ENCODE peak calls at places on chromosomes 6 and 20, in five cellular contexts. I is brain microvascular endothelial cell, K is A549, A is neural crest cell, S is NCI-H1092. M is an unnamed sample.

GRCh38 chr20:37243076-37243936 is 18.3 kb downstream of the GHRH start:
- DNase-seq in I (no peak), K (no peak), A (no peak), S (no peak), M (peak)

GRCh38 chr20:37120497-37120896 is 24.7 kb upstream of the RBL1 start:
- DNase-seq in I (no peak), K (no peak), A (no peak), S (no peak), M (no peak)

GRCh38 chr6:134481953-134482352 is 164.0 kb upstream of the SGK1 start:
- DNase-seq in I (no peak), K (no peak), A (no peak), S (no peak), M (no peak)

GRCh38 chr6:44061375-44062104 is 65.7 kb downstream of the MRPL14 start:
- DNase-seq in I (no peak), K (no peak), A (no peak), S (no peak), M (no peak)

GRCh38 chr20:51230727-51231126 is 207.8 kb upstream of the KCNG1 start:
- DNase-seq in I (no peak), K (no peak), A (no peak), S (no peak), M (no peak)

GRCh38 chr6:11110921-11111768 is at the start of gene ERVFRD-1:
- DNase-seq in I (no peak), K (no peak), A (no peak), S (no peak), M (no peak)

GRCh38 chr20:17615645-17616479 is 46.0 kb downstream of the DSTN start:
- DNase-seq in I (no peak), K (no peak), A (no peak), S (peak), M (peak)

GRCh38 chr6:24431045-24431451 is 28.3 kb downstream of the MRS2 start:
- DNase-seq in I (peak), K (peak), A (peak), S (peak), M (peak)

GRCh38 chr6:43904311-43905123 is 134.5 kb downstream of the VEGFA start:
- DNase-seq in I (peak), K (no peak), A (no peak), S (no peak), M (no peak)

GRCh38 chr6:26157150-26157837 is 70.1 kb downstream of the HFE start:
- DNase-seq in I (peak), K (peak), A (peak), S (peak), M (peak)

GRCh38 chr6:159633196-159633595 is 59.8 kb downstream of the SOD2 start:
- DNase-seq in I (peak), K (peak), A (no peak), S (no peak), M (peak)

GRCh38 chr6:3314176-3314575 is 55.4 kb downstream of the PSMG4 start:
- DNase-seq in I (no peak), K (no peak), A (no peak), S (no peak), M (no peak)

GRCh38 chr6:89895273-89895874 is 1.1 kb downstream of the GJA10 start:
- DNase-seq in I (peak), K (no peak), A (peak), S (no peak), M (no peak)

GRCh38 chr6:28134015-28134414 is 7.7 kb upstream of the ZKSCAN8 start:
- DNase-seq in I (peak), K (peak), A (peak), S (no peak), M (peak)

GRCh38 chr6:158630944-158631616 is 13.5 kb downstream of the DYNLT1 start:
- DNase-seq in I (peak), K (no peak), A (no peak), S (no peak), M (no peak)

GRCh38 chr6:32945106-32945761 is 4.4 kb upstream of the HLA-DMB start:
- DNase-seq in I (no peak), K (no peak), A (no peak), S (no peak), M (no peak)

GRCh38 chr20:41935259-41935791 is 317.1 kb upstream of the CHD6 start:
- DNase-seq in I (no peak), K (no peak), A (no peak), S (no peak), M (no peak)

GRCh38 chr6:168737481-168737880 is 296.5 kb downstream of the SMOC2 start:
- DNase-seq in I (no peak), K (peak), A (no peak), S (no peak), M (no peak)

GRCh38 chr20:41133709-41134361 is 3.5 kb upstream of the PLCG1 start:
- DNase-seq in I (no peak), K (no peak), A (no peak), S (no peak), M (no peak)

GRCh38 chr20:15902493-15902892 is 670.8 kb downstream of the KIF16B start:
- DNase-seq in I (peak), K (no peak), A (peak), S (no peak), M (peak)

GRCh38 chr6:13241364-13241763 is 87.0 kb downstream of the TBC1D7 start:
- DNase-seq in I (no peak), K (no peak), A (no peak), S (no peak), M (no peak)

GRCh38 chr6:87656857-87657256 is 45.2 kb downstream of the AKIRIN2 start:
- DNase-seq in I (no peak), K (no peak), A (no peak), S (no peak), M (no peak)

GRCh38 chr6:100435299-100435698 is 29.4 kb downstream of the SIM1 start:
- DNase-seq in I (no peak), K (peak), A (no peak), S (no peak), M (no peak)

GRCh38 chr6:158003910-158004695 is 22.4 kb downstream of the SYNJ2 start:
- DNase-seq in I (no peak), K (no peak), A (no peak), S (no peak), M (no peak)

GRCh38 chr20:17613328-17614175 is 43.7 kb downstream of the DSTN start:
- DNase-seq in I (no peak), K (no peak), A (no peak), S (no peak), M (peak)

GRCh38 chr6:2749972-2750600 is 636 bp downstream of the MYLK4 start:
- DNase-seq in I (peak), K (peak), A (peak), S (no peak), M (peak)

GRCh38 chr6:11759995-11760394 is 18.6 kb downstream of the ADTRP start:
- DNase-seq in I (no peak), K (no peak), A (no peak), S (no peak), M (no peak)

GRCh38 chr20:7692478-7692877 is 247.8 kb downstream of the HAO1 start:
- DNase-seq in I (no peak), K (no peak), A (no peak), S (no peak), M (no peak)

GRCh38 chr20:54132612-54133433 is 41.0 kb downstream of the CYP24A1 start:
- DNase-seq in I (peak), K (peak), A (no peak), S (no peak), M (no peak)

GRCh38 chr20:62120990-62121775 is 1.1 kb upstream of the LSM14B start:
- DNase-seq in I (no peak), K (peak), A (no peak), S (no peak), M (no peak)

GRCh38 chr6:45901777-45902650 is 113.6 kb downstream of the CLIC5 start:
- DNase-seq in I (no peak), K (no peak), A (no peak), S (no peak), M (no peak)

GRCh38 chr6:150006961-150007464 is 18.3 kb downstream of the RAET1L start:
- DNase-seq in I (no peak), K (no peak), A (no peak), S (no peak), M (peak)

GRCh38 chr6:13559251-13559650 is 15.2 kb upstream of the SIRT5 start:
- DNase-seq in I (no peak), K (no peak), A (no peak), S (no peak), M (no peak)

GRCh38 chr20:50192364-50193168 is 1.9 kb downstream of the CEBPB start:
- DNase-seq in I (peak), K (peak), A (peak), S (peak), M (peak)

GRCh38 chr20:40993794-40994540 is 34.7 kb upstream of the TOP1 start:
- DNase-seq in I (no peak), K (no peak), A (no peak), S (no peak), M (no peak)

GRCh38 chr20:22248052-22248667 is 336.2 kb downstream of the FOXA2 start:
- DNase-seq in I (peak), K (peak), A (peak), S (no peak), M (no peak)

GRCh38 chr20:42179768-42180167 is 561.6 kb upstream of the CHD6 start:
- DNase-seq in I (peak), K (no peak), A (peak), S (no peak), M (no peak)

GRCh38 chr6:103379272-103379671 is 1480.4 kb downstream of the HACE1 start:
- DNase-seq in I (no peak), K (no peak), A (no peak), S (no peak), M (no peak)

GRCh38 chr20:17624551-17625245 is 54.8 kb downstream of the DSTN start:
- DNase-seq in I (no peak), K (no peak), A (no peak), S (no peak), M (no peak)

M was measured in D341Med.